ENCODE peak calls at places on chromosomes 6 and 20, in five cellular contexts. Z, S, N, R and Y are unnamed samples.
A peak's percentile ranks its signal among the peaks of the same experiment; 100 is the strongest.

GRCh38 chr20:45098096-45098773 is 2.7 kb downstream of the KCNS1 start:
- DNase-seq in Z (no peak), S (no peak), N (no peak), R (no peak), Y (no peak)

GRCh38 chr6:128515550-128516513 is 4.6 kb downstream of the PTPRK start:
- DNase-seq in Z (no peak), S (no peak), N (no peak), R (no peak), Y (no peak)

GRCh38 chr20:48733296-48733790 is 94.5 kb downstream of the PREX1 start:
- DNase-seq in Z (no peak), S (no peak), N (no peak), R (no peak), Y (no peak)

GRCh38 chr6:10383312-10384063 is 31.4 kb downstream of the TFAP2A start:
- DNase-seq in Z (peak; percentile 62), S (no peak), N (no peak), R (peak; percentile 56), Y (no peak)

GRCh38 chr6:55131616-55132015 is 42.7 kb upstream of the HCRTR2 start:
- DNase-seq in Z (no peak), S (no peak), N (no peak), R (no peak), Y (no peak)

GRCh38 chr20:33337531-33338165 is 54.6 kb downstream of the BPIFB1 start:
- DNase-seq in Z (no peak), S (no peak), N (no peak), R (no peak), Y (no peak)

GRCh38 chr20:32581839-32582658 is 3.1 kb downstream of the NOL4L start:
- DNase-seq in Z (no peak), S (no peak), N (no peak), R (no peak), Y (no peak)

GRCh38 chr6:115945306-115945705 is 115.4 kb downstream of the FRK start:
- DNase-seq in Z (no peak), S (no peak), N (no peak), R (no peak), Y (no peak)

GRCh38 chr20:10611357-10611756 is 62.4 kb downstream of the JAG1 start:
- DNase-seq in Z (peak; percentile 14), S (no peak), N (no peak), R (no peak), Y (no peak)

GRCh38 chr6:160519133-160519532 is 144.9 kb downstream of the LPA start:
- DNase-seq in Z (no peak), S (no peak), N (no peak), R (no peak), Y (no peak)

GRCh38 chr20:64101731-64102621 is 5.4 kb downstream of the NPBWR2 start:
- DNase-seq in Z (peak; percentile 80), S (no peak), N (no peak), R (peak; percentile 79), Y (no peak)

GRCh38 chr6:37920667-37921066 is 101.1 kb downstream of the ZFAND3 start:
- DNase-seq in Z (no peak), S (no peak), N (no peak), R (peak; percentile 4), Y (no peak)

GRCh38 chr6:134426623-134427022 is 108.7 kb upstream of the SGK1 start:
- DNase-seq in Z (no peak), S (no peak), N (no peak), R (no peak), Y (no peak)

GRCh38 chr6:78995946-78996345 is 82.1 kb downstream of the PHIP start:
- DNase-seq in Z (no peak), S (no peak), N (no peak), R (no peak), Y (no peak)

GRCh38 chr20:57092112-57092899 is 174.1 kb downstream of the BMP7 start:
- DNase-seq in Z (peak; percentile 84), S (no peak), N (no peak), R (peak; percentile 71), Y (no peak)

GRCh38 chr6:56364482-56365313 is 117.3 kb upstream of the COL21A1 start:
- DNase-seq in Z (no peak), S (no peak), N (no peak), R (no peak), Y (no peak)

GRCh38 chr6:81997091-81997926 is 244.8 kb upstream of the TENT5A start:
- DNase-seq in Z (no peak), S (no peak), N (no peak), R (no peak), Y (no peak)

GRCh38 chr6:162644153-162644552 is 83.4 kb downstream of the PRKN start:
- DNase-seq in Z (no peak), S (no peak), N (no peak), R (no peak), Y (no peak)

GRCh38 chr6:90110971-90111370 is 185.7 kb downstream of the BACH2 start:
- DNase-seq in Z (no peak), S (no peak), N (no peak), R (no peak), Y (no peak)

GRCh38 chr6:20438462-20439070 is 36.9 kb downstream of the E2F3 start:
- DNase-seq in Z (no peak), S (no peak), N (no peak), R (no peak), Y (no peak)

GRCh38 chr20:24341781-24342180 is 127.6 kb upstream of the SYNDIG1 start:
- DNase-seq in Z (no peak), S (no peak), N (no peak), R (no peak), Y (no peak)

GRCh38 chr6:5772634-5773230 is 234.0 kb downstream of the NRN1 start:
- DNase-seq in Z (no peak), S (no peak), N (no peak), R (no peak), Y (no peak)

GRCh38 chr6:5866547-5867051 is 140.1 kb downstream of the NRN1 start:
- DNase-seq in Z (peak; percentile 12), S (no peak), N (no peak), R (no peak), Y (no peak)

GRCh38 chr20:51563597-51564332 is 21.2 kb upstream of the NFATC2 start:
- DNase-seq in Z (peak; percentile 79), S (peak; percentile 70), N (peak; percentile 45), R (peak; percentile 81), Y (peak; percentile 38)

GRCh38 chr20:20367681-20368413 is at the start of gene INSM1:
- DNase-seq in Z (no peak), S (no peak), N (no peak), R (no peak), Y (no peak)

GRCh38 chr20:48205786-48206185 is 420.5 kb upstream of the SULF2 start:
- DNase-seq in Z (no peak), S (no peak), N (no peak), R (no peak), Y (no peak)

GRCh38 chr6:11437824-11438459 is 99.6 kb upstream of the TMEM170B start:
- DNase-seq in Z (no peak), S (no peak), N (no peak), R (no peak), Y (no peak)

GRCh38 chr6:40988634-40989033 is 50.4 kb downstream of the UNC5CL start:
- DNase-seq in Z (no peak), S (no peak), N (no peak), R (no peak), Y (no peak)
- TF ChIP-seq CTCF in Z (no peak), S (no peak), N (no peak), R (no peak), Y (no peak)

DNA sequence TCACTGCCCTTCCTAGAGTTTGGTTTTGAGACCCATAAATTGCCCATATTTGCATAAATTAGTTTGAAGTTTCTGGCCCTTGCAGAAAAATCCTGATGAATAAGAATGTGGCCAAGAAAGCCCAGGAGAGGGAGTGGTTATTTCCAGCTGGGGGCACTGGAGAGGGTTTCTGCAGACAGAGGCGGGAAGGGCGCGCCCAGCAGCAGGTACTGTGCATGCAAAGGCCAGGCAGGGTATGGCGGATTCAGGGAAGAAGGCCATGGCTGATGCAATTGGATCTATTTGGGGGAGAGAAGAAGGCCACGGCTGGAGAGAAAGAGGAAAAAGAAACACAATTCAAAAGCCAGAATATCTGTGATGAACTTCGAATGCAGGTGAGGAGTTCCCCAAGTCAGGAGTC is 48.2 kb upstream of the PXDC1 start:
- DNase-seq in Z (no peak), S (no peak), N (no peak), R (no peak), Y (no peak)
- TF ChIP-seq CTCF in Z (no peak), S (no peak), N (no peak), R (no peak), Y (no peak)

DNA sequence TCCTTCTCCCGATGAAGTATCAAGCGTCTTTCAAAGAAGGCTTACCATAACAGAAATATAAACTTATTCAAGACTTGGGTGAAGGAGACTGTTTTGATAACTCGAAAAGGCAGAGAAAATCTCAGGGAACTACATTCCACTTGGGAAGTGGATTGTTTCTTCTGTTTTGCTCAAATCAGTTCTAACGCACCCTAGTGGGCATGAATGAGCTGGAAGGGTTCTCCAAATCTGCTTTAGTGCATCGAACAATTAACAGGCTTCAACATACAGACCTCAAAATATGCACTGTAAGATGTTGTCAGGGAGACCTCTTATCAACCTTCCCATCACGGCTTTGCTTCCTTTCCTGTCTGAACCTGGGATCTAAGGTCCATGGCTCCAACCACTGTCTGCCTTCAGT is 392.5 kb downstream of the CD83 start:
- DNase-seq in Z (no peak), S (no peak), N (no peak), R (no peak), Y (no peak)
- TF ChIP-seq CTCF in Z (no peak), S (no peak), N (no peak), R (no peak), Y (no peak)

DNA sequence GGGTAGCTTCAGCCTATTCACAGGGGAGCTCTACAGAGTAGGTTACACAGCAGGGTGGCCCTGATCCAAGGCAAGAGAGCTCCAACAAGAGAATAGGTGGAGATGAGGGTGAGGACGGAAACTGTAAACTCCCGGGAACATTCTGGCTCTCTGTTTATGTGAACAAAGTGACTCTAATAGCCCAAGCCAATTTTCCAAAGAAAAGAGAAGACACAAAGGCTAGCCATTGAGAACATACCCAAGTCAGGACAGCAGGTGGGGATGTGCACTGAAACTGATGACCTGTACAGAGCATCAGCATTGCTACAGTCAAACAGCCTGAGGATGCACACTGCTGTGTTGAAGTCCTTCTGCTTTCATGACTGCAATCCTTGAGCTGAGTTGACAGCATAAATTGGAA is 136.0 kb upstream of the TOP1 start:
- DNase-seq in Z (no peak), S (no peak), N (no peak), R (no peak), Y (no peak)
- TF ChIP-seq CTCF in Z (no peak), S (no peak), N (no peak), R (no peak), Y (no peak)

DNA sequence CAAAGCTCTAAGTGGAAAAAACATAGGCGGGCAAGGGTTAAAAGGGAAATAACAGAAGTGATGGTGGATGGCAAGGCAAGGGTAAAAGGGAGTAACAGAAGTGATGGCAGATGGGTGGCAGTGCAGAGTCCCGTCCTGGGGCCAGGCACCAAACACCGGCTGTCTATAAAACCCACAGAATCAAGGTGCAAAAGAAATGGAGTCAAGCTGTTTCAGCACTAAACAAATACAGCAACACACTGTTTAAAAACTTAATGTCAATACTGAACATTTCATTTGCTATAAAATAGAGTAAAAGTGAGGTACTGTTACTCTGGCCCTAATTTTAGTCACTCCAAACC is 87.6 kb downstream of the MAN1A1 start:
- DNase-seq in Z (no peak), S (no peak), N (no peak), R (no peak), Y (no peak)
- TF ChIP-seq CTCF in Z (no peak), S (no peak), N (no peak), R (no peak), Y (no peak)